ENCODE peak calls at places on chromosomes 3 and 15, in six cellular contexts. R is HepG2, M is H1, D is K562, Q is GM12892, C is GM12878. E is an unnamed sample.

GRCh38 chr15:78415284-78415683 is 22.7 kb upstream of the IREB2 start:
- DNase-seq in R (no peak), M (no peak), D (peak), Q (no peak), C (no peak), E (no peak)

GRCh38 chr3:50155891-50156290 is 767 bp downstream of the SEMA3F start:
- DNase-seq in R (no peak), M (peak), D (no peak), Q (no peak), C (no peak), E (no peak)

GRCh38 chr3:134487406-134487805 is 1.5 kb downstream of the CEP63 start:
- DNase-seq in R (no peak), M (no peak), D (no peak), Q (peak), C (no peak), E (peak)

GRCh38 chr3:183502782-183503181 is 52.7 kb downstream of the KLHL6 start:
- DNase-seq in R (no peak), M (no peak), D (no peak), Q (no peak), C (no peak), E (no peak)

GRCh38 chr3:86774082-86774691 is 216.8 kb downstream of the VGLL3 start:
- DNase-seq in R (peak), M (no peak), D (no peak), Q (no peak), C (no peak), E (no peak)

GRCh38 chr3:168973206-168973605 is 690.3 kb downstream of the MECOM start:
- DNase-seq in R (no peak), M (no peak), D (no peak), Q (no peak), C (no peak), E (no peak)

GRCh38 chr3:126448141-126448892 is 27.4 kb downstream of the ZXDC start:
- DNase-seq in R (no peak), M (no peak), D (no peak), Q (no peak), C (no peak), E (no peak)

GRCh38 chr15:81351651-81352050 is 22.4 kb downstream of the TMC3 start:
- DNase-seq in R (no peak), M (no peak), D (no peak), Q (no peak), C (no peak), E (no peak)

GRCh38 chr3:195208183-195208582 is 62.8 kb downstream of the XXYLT1 start:
- DNase-seq in R (no peak), M (peak), D (no peak), Q (no peak), C (peak), E (peak)

GRCh38 chr3:69294014-69294771 is 91.7 kb downstream of the FRMD4B start:
- DNase-seq in R (no peak), M (no peak), D (no peak), Q (no peak), C (no peak), E (no peak)

GRCh38 chr3:75001330-75001729 is 386.9 kb upstream of the CNTN3 start:
- DNase-seq in R (peak), M (no peak), D (no peak), Q (no peak), C (no peak), E (no peak)

GRCh38 chr3:160999268-160999667 is 105.9 kb downstream of the B3GALNT1 start:
- DNase-seq in R (no peak), M (no peak), D (no peak), Q (no peak), C (no peak), E (no peak)

GRCh38 chr3:28972921-28973320 is 307.9 kb upstream of the RBMS3 start:
- DNase-seq in R (no peak), M (no peak), D (no peak), Q (no peak), C (no peak), E (no peak)

GRCh38 chr3:81005992-81006391 is 755.5 kb downstream of the GBE1 start:
- DNase-seq in R (no peak), M (no peak), D (peak), Q (no peak), C (no peak), E (no peak)

GRCh38 chr3:21938267-21938681 is 187.3 kb upstream of the ZNF385D start:
- DNase-seq in R (no peak), M (no peak), D (no peak), Q (no peak), C (no peak), E (no peak)

GRCh38 chr3:5186854-5187151 is 704 bp upstream of the EDEM1 start:
- DNase-seq in R (peak), M (no peak), D (no peak), Q (no peak), C (no peak), E (no peak)

GRCh38 chr15:75508741-75509532 is 57.4 kb upstream of the SIN3A start:
- DNase-seq in R (peak), M (no peak), D (peak), Q (no peak), C (no peak), E (no peak)

GRCh38 chr3:72836923-72837322 is 11.3 kb downstream of the SHQ1 start:
- DNase-seq in R (no peak), M (no peak), D (no peak), Q (no peak), C (no peak), E (no peak)

GRCh38 chr15:76904461-76905012 is 603 bp downstream of the SCAPER start:
- DNase-seq in R (peak), M (no peak), D (no peak), Q (no peak), C (no peak), E (peak)

GRCh38 chr3:134654031-134654430 is 3.2 kb upstream of the KY start:
- DNase-seq in R (no peak), M (peak), D (no peak), Q (no peak), C (no peak), E (no peak)

GRCh38 chr3:12725436-12725835 is 33.6 kb downstream of the TMEM40 start:
- DNase-seq in R (no peak), M (no peak), D (no peak), Q (no peak), C (no peak), E (no peak)

GRCh38 chr15:24766511-24767133 is 91.0 kb downstream of the NPAP1 start:
- DNase-seq in R (no peak), M (no peak), D (no peak), Q (no peak), C (no peak), E (no peak)

GRCh38 chr15:76163429-76164020 is 103.7 kb downstream of the TMEM266 start:
- DNase-seq in R (peak), M (no peak), D (no peak), Q (no peak), C (no peak), E (no peak)

GRCh38 chr3:134485075-134485536 is 679 bp downstream of the ANAPC13 start:
- DNase-seq in R (peak), M (no peak), D (no peak), Q (peak), C (no peak), E (no peak)

GRCh38 chr3:11850003-11850402 is 3.3 kb upstream of the TAMM41 start:
- DNase-seq in R (no peak), M (no peak), D (no peak), Q (no peak), C (no peak), E (no peak)

GRCh38 chr3:126396536-126396935 is 1.8 kb downstream of the CFAP100 start:
- DNase-seq in R (no peak), M (no peak), D (no peak), Q (no peak), C (no peak), E (no peak)

GRCh38 chr15:28989239-28989830 is 103.6 kb downstream of the APBA2 start:
- DNase-seq in R (no peak), M (no peak), D (peak), Q (no peak), C (no peak), E (no peak)

GRCh38 chr3:129623447-129624118 is 17.1 kb upstream of the PLXND1 start:
- DNase-seq in R (no peak), M (no peak), D (no peak), Q (peak), C (no peak), E (peak)

GRCh38 chr15:95995375-95996168 is 334.9 kb upstream of the NR2F2 start:
- DNase-seq in R (no peak), M (no peak), D (no peak), Q (no peak), C (no peak), E (no peak)

GRCh38 chr15:59274126-59274970 is 67.7 kb downstream of the LDHAL6B start:
- DNase-seq in R (no peak), M (no peak), D (no peak), Q (no peak), C (no peak), E (no peak)

GRCh38 chr15:75671684-75672083 is 24.0 kb downstream of the SNX33 start:
- DNase-seq in R (no peak), M (no peak), D (no peak), Q (no peak), C (no peak), E (no peak)

GRCh38 chr3:194761384-194761783 is 75.7 kb downstream of the FAM43A start:
- DNase-seq in R (no peak), M (no peak), D (no peak), Q (no peak), C (no peak), E (no peak)

GRCh38 chr15:49379996-49380395 is 43.0 kb upstream of the FGF7 start:
- DNase-seq in R (no peak), M (no peak), D (no peak), Q (no peak), C (no peak), E (no peak)

GRCh38 chr15:85412956-85413854 is 32.8 kb downstream of the AKAP13 start:
- DNase-seq in R (peak), M (no peak), D (no peak), Q (peak), C (peak), E (peak)

GRCh38 chr3:83873550-83873949 is 1085.2 kb upstream of the CADM2 start:
- DNase-seq in R (no peak), M (no peak), D (no peak), Q (no peak), C (no peak), E (no peak)
- TF ChIP-seq TAF1 in R (no peak), M (no peak), D (no peak), Q (no peak), C (no peak), E (no peak)

GRCh38 chr3:118963711-118964110 is 70.9 kb downstream of the IGSF11 start:
- DNase-seq in R (no peak), M (no peak), D (no peak), Q (no peak), C (no peak), E (no peak)
- TF ChIP-seq POLR2A in R (no peak), M (no peak), D (no peak), Q (no peak), C (no peak), E (no peak)

GRCh38 chr15:54840999-54841398 is 355.7 kb downstream of the RSL24D1 start:
- DNase-seq in R (no peak), M (peak), D (no peak), Q (no peak), C (no peak), E (no peak)
- TF ChIP-seq TAF1 in R (no peak), M (no peak), D (no peak), Q (no peak), C (no peak), E (no peak)

DNA sequence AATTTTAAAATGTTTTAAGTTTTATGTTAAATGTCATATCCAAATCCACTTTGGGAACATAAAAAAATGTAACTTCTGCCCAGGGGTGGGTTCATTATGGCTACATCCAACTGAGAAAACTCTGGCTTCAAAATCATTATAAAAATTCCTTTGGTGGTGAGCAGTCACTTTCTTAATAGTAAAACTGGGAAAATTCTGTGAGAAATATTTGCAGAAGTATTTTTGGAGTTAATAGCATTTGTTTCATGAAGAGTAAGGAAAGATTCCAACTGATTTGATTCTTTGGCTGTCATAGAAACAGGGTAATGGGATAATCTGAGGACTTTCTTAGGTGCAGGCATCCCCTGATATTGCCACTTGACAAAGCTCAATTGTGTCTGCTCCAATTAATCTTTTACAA is 38.8 kb downstream of the CPA3 start:
- DNase-seq in R (no peak), M (no peak), D (no peak), Q (no peak), C (no peak), E (no peak)
- TF ChIP-seq POLR2A in R (no peak), M (no peak), D (no peak), Q (no peak), C (no peak), E (no peak)

GRCh38 chr3:128009952-128010846 is 42.0 kb upstream of the SEC61A1 start:
- DNase-seq in R (peak), M (no peak), D (no peak), Q (no peak), C (no peak), E (no peak)
- TF ChIP-seq TAF1 in R (no peak), M (no peak), D (no peak), Q (no peak), C (no peak), E (no peak)

GRCh38 chr15:63600646-63601025 is 3.4 kb downstream of the FBXL22 start:
- DNase-seq in R (peak), M (peak), D (no peak), Q (peak), C (peak), E (peak)
- TF ChIP-seq POLR2A in R (no peak), M (peak), D (no peak), Q (peak), C (peak), E (peak)

GRCh38 chr15:31276596-31277298 is 49.9 kb upstream of the KLF13 start:
- DNase-seq in R (no peak), M (peak), D (no peak), Q (no peak), C (no peak), E (no peak)
- TF ChIP-seq TAF1 in R (no peak), M (no peak), D (no peak), Q (no peak), C (no peak), E (no peak)

GRCh38 chr3:48185129-48185528 is 3.1 kb downstream of the CDC25A start:
- DNase-seq in R (no peak), M (no peak), D (no peak), Q (no peak), C (no peak), E (no peak)

GRCh38 chr3:48178072-48178471 is 10.1 kb downstream of the CDC25A start:
- DNase-seq in R (no peak), M (no peak), D (peak), Q (no peak), C (no peak), E (no peak)

GRCh38 chr3:48180021-48180420 is 8.2 kb downstream of the CDC25A start:
- DNase-seq in R (no peak), M (no peak), D (no peak), Q (no peak), C (no peak), E (no peak)

GRCh38 chr3:48184299-48184698 is 3.9 kb downstream of the CDC25A start:
- DNase-seq in R (no peak), M (no peak), D (no peak), Q (no peak), C (no peak), E (no peak)

GRCh38 chr3:48180530-48181253 is 7.5 kb downstream of the CDC25A start:
- DNase-seq in R (no peak), M (no peak), D (peak), Q (no peak), C (no peak), E (no peak)
- TF ChIP-seq POLR2A in R (no peak), M (no peak), D (no peak), Q (no peak), C (no peak), E (no peak)